ENCODE peak calls at places on chromosome 1, in ten cellular contexts. W, G, M, E, S, R, D, L, I and Q are unnamed samples.

GRCh38 chr1:178275553-178275952 is 181.6 kb downstream of the RASAL2 start:
- DNase-seq in E (no peak), I (no peak), W (no peak), G (peak), D (no peak), S (no peak), L (no peak), M (no peak), R (peak), Q (no peak)

GRCh38 chr1:95179205-95180001 is 54.6 kb upstream of the RWDD3 start:
- DNase-seq in M (no peak), W (no peak), G (no peak), R (no peak), S (no peak), L (no peak), I (no peak), E (no peak), D (no peak), Q (no peak)

GRCh38 chr1:219324629-219325367 is 151.1 kb downstream of the LYPLAL1 start:
- DNase-seq in L (no peak), R (peak), D (no peak), G (peak), E (peak), M (no peak), W (no peak), I (no peak), S (peak), Q (no peak)

GRCh38 chr1:169019419-169020058 is 87.0 kb upstream of the ATP1B1 start:
- DNase-seq in R (no peak), D (no peak), L (no peak), W (no peak), E (no peak), I (no peak), S (no peak), G (no peak), M (no peak), Q (no peak)

GRCh38 chr1:7221823-7222462 is 436.7 kb downstream of the CAMTA1 start:
- DNase-seq in M (no peak), R (no peak), S (no peak), L (no peak), D (no peak), E (no peak), G (peak), W (no peak), I (no peak), Q (no peak)

GRCh38 chr1:46735708-46736324 is 16.9 kb upstream of the EFCAB14 start:
- DNase-seq in D (no peak), G (peak), R (peak), I (no peak), L (no peak), E (peak), S (peak), W (no peak), M (no peak), Q (no peak)

GRCh38 chr1:2934173-2934540 is 87.1 kb upstream of the ACTRT2 start:
- DNase-seq in D (no peak), W (no peak), E (no peak), G (no peak), M (no peak), L (no peak), R (no peak), I (no peak), S (no peak), Q (no peak)

GRCh38 chr1:20168547-20169491 is 17.1 kb upstream of the UBXN10 start:
- DNase-seq in G (no peak), M (no peak), I (no peak), D (no peak), W (peak), S (no peak), E (no peak), R (no peak), L (no peak), Q (no peak)

GRCh38 chr1:23742670-23743286 is 493 bp upstream of the ELOA start:
- DNase-seq in W (no peak), E (peak), M (peak), R (no peak), I (no peak), D (no peak), G (peak), L (no peak), S (no peak), Q (peak)

GRCh38 chr1:226355679-226356583 is 47.0 kb upstream of the LIN9 start:
- DNase-seq in S (no peak), M (no peak), R (no peak), G (no peak), W (no peak), I (no peak), D (no peak), E (no peak), L (peak), Q (no peak)

GRCh38 chr1:22678522-22678896 is 25.5 kb downstream of the C1QB start:
- DNase-seq in M (no peak), D (no peak), E (no peak), W (no peak), I (no peak), S (no peak), G (no peak), L (no peak), R (no peak), Q (no peak)

GRCh38 chr1:165943198-165943597 is 115.8 kb downstream of the UCK2 start:
- DNase-seq in G (no peak), S (no peak), D (no peak), L (no peak), R (peak), E (no peak), M (no peak), I (no peak), W (no peak), Q (no peak)

GRCh38 chr1:198623920-198624647 is 14.8 kb upstream of the PTPRC start:
- DNase-seq in S (no peak), I (no peak), W (no peak), M (no peak), E (no peak), L (no peak), D (no peak), R (no peak), G (peak), Q (no peak)

GRCh38 chr1:100613817-100614559 is 76.0 kb downstream of the GPR88 start:
- DNase-seq in M (no peak), L (no peak), E (no peak), R (no peak), G (no peak), I (no peak), D (no peak), S (no peak), W (no peak), Q (no peak)

GRCh38 chr1:87051965-87052364 is 137.5 kb downstream of the HS2ST1 start:
- DNase-seq in S (no peak), E (no peak), W (no peak), G (no peak), D (no peak), I (no peak), R (no peak), M (no peak), L (no peak), Q (no peak)